ENCODE peak calls at places on chromosomes 12 and 14, in six cellular contexts. D is HepG2, V is testis, G is AG09319, R is psoas muscle, I is right atrium auricular region. B is an unnamed sample.

GRCh38 chr12:12723147-12723680 is 6.0 kb downstream of the CDKN1B start:
- DNase-seq in D (no peak), V (no peak), G (no peak), R (no peak), I (no peak), B (no peak)

GRCh38 chr14:49770212-49770817 is 2.4 kb downstream of the KLHDC2 start:
- DNase-seq in D (peak; percentile 97), V (no peak), G (peak; percentile 49), R (no peak), I (no peak), B (no peak)

GRCh38 chr14:51525705-51526104 is 126.0 kb upstream of the FRMD6 start:
- DNase-seq in D (no peak), V (no peak), G (no peak), R (no peak), I (no peak), B (no peak)

GRCh38 chr12:57528176-57528575 is 5.6 kb downstream of the MBD6 start:
- DNase-seq in D (no peak), V (no peak), G (no peak), R (no peak), I (no peak), B (no peak)

GRCh38 chr12:11718768-11719253 is 69.3 kb downstream of the ETV6 start:
- DNase-seq in D (no peak), V (no peak), G (no peak), R (no peak), I (no peak), B (no peak)

GRCh38 chr12:53220857-53221202 is 11.2 kb downstream of the RARG start:
- DNase-seq in D (peak; percentile 81), V (peak; percentile 90), G (peak; percentile 89), R (peak; percentile 91), I (peak; percentile 85), B (peak; percentile 77)

GRCh38 chr14:59075503-59075902 is 113.0 kb upstream of the DAAM1 start:
- DNase-seq in D (no peak), V (no peak), G (no peak), R (no peak), I (no peak), B (no peak)

GRCh38 chr14:66072190-66072905 is 413.8 kb upstream of the CCDC196 start:
- DNase-seq in D (no peak), V (no peak), G (no peak), R (no peak), I (no peak), B (no peak)

GRCh38 chr12:54216580-54217308 is 28.0 kb upstream of the SMUG1 start:
- DNase-seq in D (peak; percentile 79), V (peak; percentile 82), G (no peak), R (peak; percentile 67), I (peak; percentile 76), B (peak; percentile 87)

GRCh38 chr12:47343684-47344567 is 264.2 kb upstream of the AMIGO2 start:
- DNase-seq in D (no peak), V (no peak), G (no peak), R (no peak), I (no peak), B (no peak)

GRCh38 chr12:85016423-85016822 is 19.7 kb downstream of the TSPAN19 start:
- DNase-seq in D (peak; percentile 23), V (no peak), G (peak; percentile 70), R (no peak), I (no peak), B (no peak)

GRCh38 chr12:55997535-55997859 is 421 bp downstream of the SUOX start:
- DNase-seq in D (no peak), V (no peak), G (no peak), R (no peak), I (no peak), B (no peak)

GRCh38 chr12:6979021-6979420 is 8.3 kb downstream of the EMG1 start:
- DNase-seq in D (no peak), V (no peak), G (no peak), R (no peak), I (no peak), B (no peak)

GRCh38 chr12:92608418-92609091 is 94.2 kb upstream of the PLEKHG7 start:
- DNase-seq in D (peak; percentile 25), V (no peak), G (no peak), R (no peak), I (no peak), B (no peak)

GRCh38 chr12:26576266-26576665 is 256.7 kb downstream of the ITPR2 start:
- DNase-seq in D (no peak), V (no peak), G (no peak), R (no peak), I (no peak), B (no peak)

GRCh38 chr12:52437508-52437907 is 3.3 kb upstream of the KRT75 start:
- DNase-seq in D (no peak), V (no peak), G (no peak), R (no peak), I (peak; percentile 44), B (no peak)

GRCh38 chr14:97298331-97298730 is 501.1 kb downstream of the VRK1 start:
- DNase-seq in D (no peak), V (peak; percentile 54), G (no peak), R (no peak), I (no peak), B (no peak)

GRCh38 chr12:113347892-113348291 is 10.5 kb upstream of the PLBD2 start:
- DNase-seq in D (no peak), V (no peak), G (no peak), R (no peak), I (no peak), B (no peak)

GRCh38 chr12:7439579-7440505 is 4.1 kb downstream of the CD163L1 start:
- DNase-seq in D (no peak), V (peak; percentile 75), G (peak; percentile 4), R (peak; percentile 34), I (no peak), B (peak; percentile 34)

GRCh38 chr12:91620949-91621348 is 438.3 kb upstream of the DCN start:
- DNase-seq in D (no peak), V (no peak), G (no peak), R (no peak), I (no peak), B (no peak)

GRCh38 chr12:52953181-52953841 is 4.4 kb downstream of the KRT18 start:
- DNase-seq in D (no peak), V (no peak), G (no peak), R (no peak), I (no peak), B (no peak)

GRCh38 chr12:88334271-88334670 is 192.2 kb downstream of the TMTC3 start:
- DNase-seq in D (no peak), V (no peak), G (no peak), R (no peak), I (no peak), B (no peak)

GRCh38 chr12:64744422-64745258 is 14.6 kb downstream of the GNS start:
- DNase-seq in D (peak; percentile 41), V (no peak), G (no peak), R (no peak), I (no peak), B (no peak)

GRCh38 chr12:112420740-112421139 is 2.0 kb downstream of the PTPN11 start:
- DNase-seq in D (no peak), V (no peak), G (no peak), R (no peak), I (no peak), B (no peak)

GRCh38 chr14:100091386-100091785 is 26.2 kb downstream of the EVL start:
- DNase-seq in D (no peak), V (no peak), G (no peak), R (no peak), I (no peak), B (no peak)

GRCh38 chr14:86464386-86464785 is 934.4 kb downstream of the FLRT2 start:
- DNase-seq in D (no peak), V (no peak), G (no peak), R (no peak), I (no peak), B (no peak)

GRCh38 chr14:86457729-86458128 is 927.8 kb downstream of the FLRT2 start:
- DNase-seq in D (no peak), V (no peak), G (no peak), R (no peak), I (no peak), B (no peak)

GRCh38 chr14:86462193-86462592 is 932.2 kb downstream of the FLRT2 start:
- DNase-seq in D (peak; percentile 40), V (peak; percentile 19), G (no peak), R (no peak), I (no peak), B (no peak)
- TF ChIP-seq CTCF in D (peak; percentile 65), V (peak; percentile 22), G (no peak), R (no peak), I (peak; percentile 47), B (no peak)

GRCh38 chr14:24311837-24312615 is 724 bp downstream of the LTB4R start:
- DNase-seq in D (no peak), V (no peak), G (no peak), R (no peak), I (no peak), B (no peak)
- TF ChIP-seq CTCF in D (no peak), V (no peak), G (no peak), R (no peak), I (no peak), B (no peak)

GRCh38 chr12:101567918-101568317 is 26.9 kb upstream of the MYBPC1 start:
- DNase-seq in D (no peak), V (no peak), G (no peak), R (no peak), I (no peak), B (no peak)

GRCh38 chr12:101564912-101565311 is 29.9 kb upstream of the MYBPC1 start:
- DNase-seq in D (no peak), V (no peak), G (no peak), R (no peak), I (no peak), B (no peak)

GRCh38 chr12:101573743-101574142 is 21.0 kb upstream of the MYBPC1 start:
- DNase-seq in D (no peak), V (no peak), G (no peak), R (no peak), I (no peak), B (no peak)

GRCh38 chr12:101566318-101566717 is 28.5 kb upstream of the MYBPC1 start:
- DNase-seq in D (peak; percentile 16), V (no peak), G (no peak), R (no peak), I (no peak), B (no peak)

DNA sequence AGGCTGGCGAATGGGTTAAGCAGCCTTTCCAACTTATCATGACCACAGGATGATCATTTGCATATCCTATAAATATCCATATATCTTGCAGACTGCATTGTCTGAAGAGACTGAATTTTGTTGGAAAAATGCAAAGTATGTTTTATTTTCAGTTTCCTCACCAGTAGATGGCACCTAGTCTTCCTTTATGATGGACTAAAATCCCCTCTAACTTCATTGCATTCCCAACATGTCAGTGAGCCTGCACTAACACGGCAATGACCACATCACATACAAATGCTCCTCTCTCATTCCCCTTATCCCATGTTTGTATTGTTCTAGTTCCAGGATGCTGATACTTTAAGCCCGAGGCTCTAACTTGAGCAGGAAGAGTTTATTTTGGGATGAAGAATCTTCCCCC is 24.7 kb upstream of the MYBPC1 start:
- DNase-seq in D (peak; percentile 81), V (no peak), G (peak; percentile 7), R (no peak), I (no peak), B (no peak)
- TF ChIP-seq CTCF in D (peak; percentile 84), V (no peak), G (peak; percentile 28), R (peak; percentile 28), I (peak; percentile 52), B (no peak)

GRCh38 chr12:120168337-120168736 is 26.2 kb downstream of the GCN1 start:
- DNase-seq in D (no peak), V (no peak), G (no peak), R (no peak), I (no peak), B (no peak)
- TF ChIP-seq CTCF in D (no peak), V (no peak), G (no peak), R (no peak), I (no peak), B (no peak)

B was measured in CD8-positive, alpha-beta T cell.